ENCODE peak calls at places on chromosomes 1 and 21, in seven cellular contexts. W is mesendoderm, H is kidney, Z is heart right ventricle, J is tibial nerve, O is esophagus squamous epithelium, B is hepatocyte. K is an unnamed sample.

GRCh38 chr1:23100074-23100748 is 68.4 kb downstream of the LUZP1 start:
- DNase-seq in Z (no peak), J (peak), B (peak), W (peak), H (no peak), O (no peak), K (no peak)

GRCh38 chr1:79052829-79053449 is 46.4 kb upstream of the ADGRL4 start:
- DNase-seq in B (no peak), Z (no peak), J (no peak), O (no peak), H (no peak), W (no peak), K (no peak)

GRCh38 chr1:19799233-19799876 is 361 bp downstream of the TMCO4 start:
- DNase-seq in W (no peak), O (peak), H (peak), J (peak), Z (peak), B (peak), K (no peak)

GRCh38 chr1:226443439-226443838 is 35.5 kb upstream of the PARP1 start:
- DNase-seq in B (no peak), H (no peak), W (no peak), O (no peak), Z (no peak), J (no peak), K (no peak)

GRCh38 chr1:8871539-8871935 is 6.9 kb downstream of the ENO1 start:
- DNase-seq in B (peak), H (no peak), Z (no peak), O (no peak), J (no peak), W (peak), K (no peak)

GRCh38 chr1:177024623-177025022 is 139.9 kb downstream of the ASTN1 start:
- DNase-seq in O (no peak), Z (no peak), H (no peak), J (no peak), W (no peak), B (no peak), K (no peak)

GRCh38 chr1:3333903-3334302 is 120.6 kb upstream of the ARHGEF16 start:
- DNase-seq in H (no peak), B (no peak), O (no peak), J (no peak), W (no peak), Z (peak), K (no peak)

GRCh38 chr1:234933475-234933874 is 195.2 kb downstream of the TOMM20 start:
- DNase-seq in W (no peak), O (no peak), Z (peak), H (no peak), J (no peak), B (no peak), K (no peak)

GRCh38 chr21:36396971-36397370 is 11.8 kb downstream of the CHAF1B start:
- DNase-seq in O (no peak), W (no peak), Z (no peak), H (no peak), J (no peak), B (no peak), K (no peak)

GRCh38 chr1:51445346-51446090 is 73.5 kb downstream of the EPS15 start:
- DNase-seq in Z (no peak), O (no peak), B (no peak), W (no peak), H (no peak), J (no peak), K (no peak)

GRCh38 chr1:6485937-6486250 is 5.6 kb downstream of the PLEKHG5 start:
- DNase-seq in Z (no peak), O (no peak), J (no peak), W (no peak), H (no peak), B (peak), K (no peak)

GRCh38 chr1:25099343-25099951 is 132.9 kb downstream of the SYF2 start:
- DNase-seq in J (no peak), H (no peak), W (no peak), B (no peak), O (no peak), Z (no peak), K (no peak)

GRCh38 chr1:18118078-18118477 is 10.5 kb downstream of the IGSF21 start:
- DNase-seq in W (no peak), O (no peak), H (no peak), Z (peak), J (no peak), B (no peak), K (peak)

GRCh38 chr1:1200876-1201810 is 5.2 kb downstream of the TNFRSF18 start:
- DNase-seq in O (no peak), Z (peak), W (peak), H (peak), B (peak), J (no peak), K (no peak)

GRCh38 chr1:61301824-61302652 is 219.7 kb downstream of the NFIA start:
- DNase-seq in O (no peak), J (no peak), Z (no peak), H (no peak), W (no peak), B (no peak), K (no peak)

GRCh38 chr1:88979054-88979748 is 13.2 kb downstream of the KYAT3 start:
- DNase-seq in B (no peak), W (no peak), J (no peak), Z (no peak), H (no peak), O (no peak), K (no peak)

GRCh38 chr1:99850458-99850974 is 355 bp downstream of the AGL start:
- DNase-seq in B (no peak), J (no peak), O (no peak), Z (no peak), W (no peak), H (no peak), K (no peak)

GRCh38 chr1:37595440-37596181 is at the start of gene GNL2:
- DNase-seq in W (peak), B (peak), Z (peak), J (peak), H (peak), O (peak), K (peak)

GRCh38 chr1:29838738-29839320 is 602.5 kb downstream of the PTPRU start:
- DNase-seq in H (no peak), Z (no peak), J (no peak), W (no peak), B (no peak), O (no peak), K (no peak)

GRCh38 chr21:37535672-37536071 is 169.1 kb downstream of the DYRK1A start:
- DNase-seq in H (no peak), Z (no peak), W (no peak), B (no peak), J (no peak), O (no peak), K (no peak)

GRCh38 chr1:51442616-51443015 is 76.5 kb downstream of the EPS15 start:
- DNase-seq in O (no peak), J (no peak), W (no peak), Z (no peak), B (no peak), H (no peak), K (no peak)

GRCh38 chr1:175338447-175339135 is 146.0 kb upstream of the KIAA0040 start:
- DNase-seq in J (no peak), H (no peak), B (peak), O (no peak), W (peak), Z (no peak), K (no peak)

GRCh38 chr1:192439373-192440025 is 122.7 kb downstream of the RGS21 start:
- DNase-seq in J (no peak), Z (no peak), O (no peak), W (no peak), B (peak), H (no peak), K (no peak)

GRCh38 chr1:180181996-180182675 is 27.5 kb downstream of the QSOX1 start:
- DNase-seq in H (no peak), O (no peak), Z (no peak), B (no peak), W (no peak), J (no peak), K (no peak)

GRCh38 chr1:23980725-23981063 is 567 bp upstream of the SRSF10 start:
- DNase-seq in O (no peak), B (peak), Z (no peak), W (peak), J (peak), H (no peak), K (no peak)

GRCh38 chr1:151037032-151037431 is 646 bp downstream of the BNIPL start:
- DNase-seq in J (no peak), O (no peak), B (no peak), H (no peak), W (no peak), Z (no peak), K (no peak)

GRCh38 chr1:234322979-234323378 is 50.3 kb upstream of the COA6 start:
- DNase-seq in W (peak), J (no peak), O (no peak), H (no peak), B (peak), Z (peak), K (no peak)

GRCh38 chr1:187079330-187079729 is 250.6 kb downstream of the PLA2G4A start:
- DNase-seq in H (no peak), J (no peak), W (no peak), B (no peak), O (no peak), Z (no peak), K (no peak)

GRCh38 chr1:152182942-152183341 is 23.9 kb upstream of the RPTN start:
- DNase-seq in Z (no peak), J (peak), O (no peak), B (no peak), W (no peak), H (no peak), K (no peak)

GRCh38 chr1:84996846-84997666 is at the start of gene MCOLN2:
- DNase-seq in H (peak), Z (peak), W (peak), O (no peak), B (peak), J (no peak), K (peak)

GRCh38 chr21:44434936-44435635 is 20.2 kb upstream of the LRRC3 start:
- DNase-seq in O (no peak), Z (no peak), W (no peak), J (no peak), B (no peak), H (peak), K (no peak)

DNA sequence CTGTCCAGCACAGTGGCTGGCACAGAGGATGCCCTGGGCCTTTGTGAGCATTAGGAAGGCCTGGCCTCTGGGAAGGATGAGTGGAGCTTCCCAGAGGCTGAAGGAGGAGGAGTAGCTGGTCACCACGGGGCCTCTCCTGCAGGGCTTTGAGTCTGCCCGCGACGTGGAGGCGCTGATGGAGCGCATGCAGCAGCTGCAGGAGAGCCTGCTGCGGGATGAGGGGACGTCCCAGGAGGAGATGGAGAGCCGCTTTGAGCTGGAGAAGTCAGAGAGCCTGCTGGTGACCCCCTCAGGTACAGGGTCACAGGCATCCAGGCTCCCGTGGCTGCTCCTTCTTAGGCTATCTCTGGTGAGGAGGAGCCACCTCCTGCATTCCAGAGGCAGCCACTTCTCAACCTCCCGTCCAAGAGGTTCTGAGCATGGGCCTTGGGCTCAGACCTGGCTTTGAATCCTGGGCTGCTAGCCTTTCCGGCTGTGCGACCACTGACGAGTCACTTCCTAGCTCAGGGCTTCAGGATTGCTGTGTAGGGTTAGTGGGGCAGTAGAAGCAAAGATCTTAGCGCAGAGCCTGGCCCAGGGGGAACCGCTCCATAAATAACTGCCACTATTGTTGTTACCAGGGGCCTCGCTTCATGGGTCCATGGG is 14.0 kb downstream of the SESN2 start:
- DNase-seq in O (no peak), B (no peak), W (no peak), J (no peak), H (no peak), Z (no peak), K (no peak)
- H3K27ac ChIP-seq in O (no peak), B (no peak), W (no peak), J (no peak), H (no peak), Z (no peak), K (no peak)

GRCh38 chr1:11537380-11537764 is 58.4 kb downstream of the DISP3 start:
- DNase-seq in W (no peak), B (no peak), Z (no peak), H (no peak), O (no peak), J (no peak), K (no peak)

GRCh38 chr1:11535761-11536572 is 57.0 kb downstream of the DISP3 start:
- DNase-seq in J (no peak), Z (no peak), B (no peak), W (no peak), O (no peak), H (peak), K (no peak)

GRCh38 chr1:11536573-11537379 is 57.8 kb downstream of the DISP3 start:
- DNase-seq in J (no peak), H (peak), Z (no peak), B (no peak), O (no peak), W (no peak), K (no peak)

GRCh38 chr1:11538886-11539285 is 59.9 kb downstream of the DISP3 start:
- DNase-seq in O (no peak), B (no peak), W (no peak), H (no peak), Z (no peak), J (no peak), K (no peak)

DNA sequence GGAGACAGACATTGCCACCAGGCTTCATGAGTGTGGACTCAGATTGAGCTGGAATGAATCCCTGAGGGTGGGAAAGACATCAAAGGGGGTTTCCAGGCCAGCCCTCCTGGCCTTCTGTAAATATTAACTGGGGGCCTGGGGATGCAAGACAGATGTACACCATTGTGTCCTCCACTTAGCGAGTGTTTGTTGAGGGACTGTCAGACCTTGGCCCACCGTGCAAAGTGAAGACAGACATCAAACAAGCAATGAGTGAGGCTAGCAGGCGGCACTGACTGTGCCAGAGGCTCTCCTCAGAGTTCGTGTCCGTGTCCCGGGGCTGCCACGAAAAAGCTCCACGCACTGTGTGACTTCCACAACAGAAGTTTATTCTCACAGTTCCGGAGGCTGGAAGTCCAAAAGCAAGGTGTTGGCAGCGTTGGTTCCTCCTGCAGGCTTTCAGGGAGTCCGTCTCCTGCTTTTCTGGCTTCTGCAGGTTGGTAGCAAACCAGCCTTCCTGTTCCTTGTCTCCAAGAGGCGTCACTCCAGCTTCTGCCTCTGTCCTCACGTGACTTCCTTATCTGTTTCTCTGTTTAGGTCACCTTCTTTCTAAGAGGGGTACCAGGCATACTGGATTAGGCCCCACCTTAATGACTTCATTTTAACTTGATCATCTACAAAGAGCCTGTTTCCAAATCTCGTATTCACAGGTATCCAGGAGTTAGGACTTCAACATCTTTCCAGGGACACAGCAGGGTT is 59.1 kb downstream of the DISP3 start:
- DNase-seq in O (no peak), B (no peak), J (no peak), H (no peak), Z (no peak), W (peak), K (no peak)
- H3K27ac ChIP-seq in O (no peak), B (no peak), J (no peak), H (no peak), Z (no peak), W (no peak), K (no peak)

GRCh38 chr1:246609632-246610031 is 43.4 kb downstream of the CNST start:
- DNase-seq in J (no peak), Z (no peak), W (no peak), B (no peak), H (no peak), O (no peak), K (no peak)
- H3K27ac ChIP-seq in J (no peak), Z (peak), W (no peak), B (peak), H (peak), O (peak), K (no peak)

GRCh38 chr21:17455451-17455850 is 57.4 kb upstream of the CXADR start:
- DNase-seq in Z (no peak), W (no peak), B (no peak), H (no peak), O (no peak), J (no peak), K (no peak)

GRCh38 chr21:17455028-17455353 is 57.9 kb upstream of the CXADR start:
- DNase-seq in B (no peak), J (no peak), Z (no peak), H (no peak), O (no peak), W (no peak), K (no peak)

GRCh38 chr21:17458279-17458678 is 54.6 kb upstream of the CXADR start:
- DNase-seq in W (no peak), Z (no peak), H (no peak), J (no peak), B (no peak), O (no peak), K (no peak)

GRCh38 chr21:17451364-17451869 is 61.4 kb upstream of the CXADR start:
- DNase-seq in W (no peak), H (no peak), J (peak), O (no peak), B (no peak), Z (no peak), K (no peak)

DNA sequence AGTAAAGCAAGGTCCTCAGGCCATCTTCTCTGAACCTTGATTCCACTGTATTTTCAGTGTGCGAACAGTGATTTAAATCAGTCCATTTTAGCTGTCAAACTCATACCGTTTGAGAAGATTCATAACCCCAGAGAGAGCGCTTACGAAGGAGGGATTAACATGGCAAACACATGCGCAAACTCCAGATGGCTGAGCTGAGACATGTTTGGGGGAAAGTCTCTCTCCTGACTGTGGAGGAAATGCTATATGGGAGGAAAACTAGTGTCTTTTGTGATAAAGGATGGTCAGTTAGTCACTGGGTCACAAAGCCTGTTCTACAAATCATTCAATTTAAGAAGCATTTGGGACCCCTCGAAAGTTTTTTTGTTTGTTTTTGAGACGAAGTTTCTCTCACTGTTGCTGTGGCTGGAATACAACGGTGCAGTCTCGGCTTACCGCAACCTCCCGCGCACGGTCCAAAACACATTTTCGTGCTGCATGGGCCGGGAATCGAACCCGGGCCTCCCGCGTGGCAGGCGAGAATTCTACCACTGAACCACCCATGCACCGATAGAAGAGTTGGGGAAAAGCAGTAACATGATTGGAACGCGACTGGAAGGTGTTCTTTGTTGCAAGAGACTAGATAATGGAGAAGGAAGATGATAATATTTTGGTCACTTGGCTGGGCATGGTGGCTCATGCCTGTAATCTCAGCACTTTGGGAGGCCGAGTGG is 58.4 kb upstream of the CXADR start:
- DNase-seq in O (no peak), B (peak), H (no peak), J (peak), Z (no peak), W (peak), K (peak)
- H3K27ac ChIP-seq in O (peak), B (peak), H (no peak), J (no peak), Z (no peak), W (no peak), K (peak)